ENCODE peak calls at places on chromosome 15, in five cellular contexts. G is CD4-positive, alpha-beta T cell; B is HFFc6; K is A673; H is posterior cingulate gyrus. Y is an unnamed sample.

GRCh38 chr15:89457086-89457485 is 39.3 kb downstream of the RHCG start:
- DNase-seq in G (no peak), B (peak; percentile 28), K (peak; percentile 56), H (no peak), Y (peak; percentile 62)

GRCh38 chr15:49637857-49638256 is 17.0 kb downstream of the DTWD1 start:
- DNase-seq in G (no peak), B (no peak), K (no peak), H (no peak), Y (no peak)

GRCh38 chr15:80154336-80154735 is 1.5 kb downstream of the FAH start:
- DNase-seq in G (no peak), B (no peak), K (no peak), H (no peak), Y (peak; percentile 17)

GRCh38 chr15:61036121-61036520 is 193.0 kb downstream of the RORA start:
- DNase-seq in G (no peak), B (no peak), K (no peak), H (no peak), Y (no peak)

GRCh38 chr15:98939311-98940080 is 68.1 kb downstream of the PGPEP1L start:
- DNase-seq in G (no peak), B (no peak), K (no peak), H (no peak), Y (no peak)

GRCh38 chr15:37984368-37984767 is 49.9 kb downstream of the TMCO5A start:
- DNase-seq in G (no peak), B (no peak), K (no peak), H (no peak), Y (no peak)

GRCh38 chr15:22979699-22980188 is 424 bp downstream of the CYFIP1 start:
- DNase-seq in G (no peak), B (no peak), K (peak; percentile 45), H (no peak), Y (peak; percentile 55)

GRCh38 chr15:79004336-79004735 is 59.5 kb upstream of the CTSH start:
- DNase-seq in G (no peak), B (peak; percentile 51), K (peak; percentile 88), H (no peak), Y (peak; percentile 68)

GRCh38 chr15:91480426-91480825 is 373.1 kb upstream of the SLCO3A1 start:
- DNase-seq in G (no peak), B (no peak), K (no peak), H (no peak), Y (no peak)

Y was measured in AG08396.